ENCODE peak calls at places on chromosomes 13 and 19, in six cellular contexts. D is PC-3, N is GM23248, Q is GM23338, B is hepatocyte, F is neural progenitor cell. W is an unnamed sample.

GRCh38 chr13:74005320-74006154 is 128.7 kb downstream of the KLF12 start:
- DNase-seq in D (no peak), N (no peak), Q (no peak), B (no peak), F (no peak), W (no peak)

GRCh38 chr19:45342911-45343310 is 2.4 kb downstream of the KLC3 start:
- DNase-seq in D (no peak), N (no peak), Q (no peak), B (no peak), F (no peak), W (no peak)

GRCh38 chr13:98384739-98385138 is 192.2 kb downstream of the STK24 start:
- DNase-seq in D (no peak), N (peak; percentile 56), Q (no peak), B (no peak), F (no peak), W (no peak)

GRCh38 chr13:27043013-27043412 is 128.6 kb downstream of the USP12 start:
- DNase-seq in D (peak; percentile 93), N (peak; percentile 99), Q (peak; percentile 27), B (peak; percentile 70), F (no peak), W (no peak)

GRCh38 chr13:50801087-50801931 is 42.2 kb downstream of the DLEU7 start:
- DNase-seq in D (peak; percentile 71), N (peak; percentile 82), Q (peak; percentile 87), B (peak; percentile 80), F (peak; percentile 80), W (peak; percentile 71)

GRCh38 chr19:52910648-52911047 is 12.6 kb downstream of the ZNF888 start:
- DNase-seq in D (no peak), N (no peak), Q (no peak), B (no peak), F (no peak), W (no peak)

GRCh38 chr19:1847684-1848398 is 442 bp downstream of the REXO1 start:
- DNase-seq in D (peak; percentile 25), N (peak; percentile 87), Q (peak; percentile 76), B (peak; percentile 87), F (peak; percentile 72), W (no peak)

GRCh38 chr19:55369651-55370304 is 485 bp downstream of the IL11 start:
- DNase-seq in D (peak; percentile 72), N (peak; percentile 95), Q (peak; percentile 94), B (peak; percentile 68), F (peak; percentile 87), W (no peak)

GRCh38 chr19:35357867-35358573 is at the start of gene FFAR3:
- DNase-seq in D (no peak), N (peak; percentile 68), Q (peak; percentile 14), B (no peak), F (no peak), W (no peak)

GRCh38 chr19:13014101-13014920 is 19.0 kb downstream of the NFIX start:
- DNase-seq in D (peak; percentile 76), N (peak; percentile 71), Q (peak; percentile 70), B (no peak), F (peak; percentile 82), W (no peak)

GRCh38 chr19:4730740-4731171 is 7.1 kb upstream of the DPP9 start:
- DNase-seq in D (peak; percentile 53), N (peak; percentile 31), Q (peak; percentile 72), B (no peak), F (no peak), W (peak; percentile 29)

GRCh38 chr19:14473915-14474578 is 1.1 kb downstream of the PTGER1 start:
- DNase-seq in D (peak; percentile 21), N (peak; percentile 48), Q (peak; percentile 71), B (peak; percentile 4), F (no peak), W (no peak)

GRCh38 chr13:112614835-112615234 is 26.9 kb upstream of the TUBGCP3 start:
- DNase-seq in D (no peak), N (no peak), Q (no peak), B (no peak), F (no peak), W (no peak)

GRCh38 chr13:75986818-75987217 is 350.7 kb downstream of the LMO7 start:
- DNase-seq in D (no peak), N (no peak), Q (no peak), B (no peak), F (no peak), W (no peak)

GRCh38 chr19:995051-995827 is 5.0 kb upstream of the GRIN3B start:
- DNase-seq in D (no peak), N (no peak), Q (no peak), B (no peak), F (no peak), W (no peak)

GRCh38 chr13:79307433-79307861 is 98.6 kb downstream of the RBM26 start:
- DNase-seq in D (no peak), N (no peak), Q (no peak), B (no peak), F (no peak), W (no peak)

GRCh38 chr13:80669112-80669511 is 328.2 kb upstream of the SPRY2 start:
- DNase-seq in D (no peak), N (no peak), Q (no peak), B (no peak), F (no peak), W (no peak)

GRCh38 chr19:5035817-5036732 is 67.2 kb downstream of the KDM4B start:
- DNase-seq in D (no peak), N (no peak), Q (no peak), B (no peak), F (no peak), W (no peak)

GRCh38 chr19:19342086-19343015 is 21.7 kb downstream of the MAU2 start:
- DNase-seq in D (peak; percentile 64), N (peak; percentile 56), Q (peak; percentile 89), B (peak; percentile 84), F (peak; percentile 83), W (peak; percentile 66)

GRCh38 chr19:3544742-3545668 is 6.0 kb downstream of the TEKTIP1 start:
- DNase-seq in D (peak; percentile 60), N (peak; percentile 62), Q (peak; percentile 76), B (peak; percentile 58), F (peak; percentile 60), W (peak; percentile 58)

GRCh38 chr13:103395140-103395539 is 328.9 kb upstream of the SLC10A2 start:
- DNase-seq in D (no peak), N (no peak), Q (no peak), B (no peak), F (no peak), W (no peak)

GRCh38 chr13:111317571-111318360 is 2.7 kb upstream of the TEX29 start:
- DNase-seq in D (no peak), N (no peak), Q (no peak), B (no peak), F (no peak), W (no peak)

GRCh38 chr19:42512743-42513304 is 15.5 kb downstream of the CEACAM1 start:
- DNase-seq in D (no peak), N (no peak), Q (no peak), B (no peak), F (no peak), W (peak; percentile 86)
- TF ChIP-seq EZH2phosphoT487 in D (no peak), N (no peak), Q (no peak), B (no peak), F (no peak), W (no peak)

DNA sequence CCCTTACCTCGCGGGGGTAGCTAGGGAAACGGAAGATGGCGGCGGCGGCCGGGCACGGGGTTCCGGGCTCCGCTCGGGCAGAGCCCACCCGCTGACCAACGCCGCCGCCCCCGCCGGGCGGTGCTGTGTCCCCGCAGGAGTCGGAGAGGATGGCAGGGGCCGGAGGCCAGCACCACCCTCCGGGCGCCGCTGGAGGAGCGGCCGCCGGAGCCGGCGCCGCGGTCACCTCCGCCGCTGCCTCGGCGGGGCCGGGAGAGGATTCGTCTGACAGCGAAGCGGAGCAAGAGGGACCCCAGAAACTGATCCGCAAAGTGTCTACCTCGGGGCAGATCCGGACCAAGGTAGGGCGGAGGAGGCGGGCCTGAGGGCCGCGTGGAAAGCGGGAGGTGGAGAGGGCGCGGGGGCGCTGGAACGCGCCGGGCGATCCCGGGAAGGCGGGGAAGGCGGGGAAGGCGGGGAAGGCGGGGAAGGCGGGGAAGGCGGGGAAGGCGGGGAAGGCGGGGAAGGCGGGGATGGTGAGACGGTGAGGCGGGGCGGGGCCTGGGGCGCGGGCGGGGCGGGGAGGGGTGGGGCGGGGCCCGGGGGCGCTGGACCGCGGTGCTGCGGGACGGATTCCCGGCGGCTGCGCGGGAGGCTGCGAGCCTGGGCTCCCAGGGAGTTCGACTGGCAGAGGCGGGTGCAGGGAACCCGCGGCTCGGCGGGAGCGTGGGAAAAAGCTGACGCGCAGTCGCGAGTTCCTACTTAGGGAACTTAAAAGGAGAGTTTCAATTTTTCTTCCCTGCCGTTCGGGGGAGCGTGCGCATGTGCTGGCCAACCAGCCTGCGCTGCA is at the start of gene DGKH:
- DNase-seq in D (peak; percentile 61), N (peak; percentile 89), Q (peak; percentile 70), B (peak; percentile 87), F (peak; percentile 89), W (peak; percentile 36)
- TF ChIP-seq EZH2 in D (no peak), N (no peak), Q (no peak), B (no peak), F (no peak), W (no peak)

GRCh38 chr13:21212138-21212775 is 35.8 kb downstream of the MRPL57 start:
- DNase-seq in D (no peak), N (no peak), Q (no peak), B (no peak), F (no peak), W (no peak)
- H2AFZ ChIP-seq in D (no peak overlapping the region), N (no peak overlapping the region), Q (no peak overlapping the region), B (no peak overlapping the region), F (no peak overlapping the region), W (no peak overlapping the region)

GRCh38 chr19:48507911-48508439 is 3.7 kb downstream of the LMTK3 start:
- DNase-seq in D (no peak), N (no peak), Q (no peak), B (no peak), F (no peak), W (no peak)

GRCh38 chr19:48509467-48510194 is 2.0 kb downstream of the LMTK3 start:
- DNase-seq in D (no peak), N (no peak), Q (peak; percentile 78), B (no peak), F (peak; percentile 34), W (no peak)

GRCh38 chr19:48502720-48503018 is 9.0 kb downstream of the LMTK3 start:
- DNase-seq in D (no peak), N (no peak), Q (no peak), B (no peak), F (no peak), W (no peak)

GRCh38 chr19:48508729-48509310 is 2.8 kb downstream of the LMTK3 start:
- DNase-seq in D (no peak), N (no peak), Q (no peak), B (no peak), F (no peak), W (no peak)

GRCh38 chr19:48506138-48506733 is 5.4 kb downstream of the LMTK3 start:
- DNase-seq in D (peak; percentile 50), N (peak; percentile 74), Q (peak; percentile 85), B (no peak), F (peak; percentile 47), W (peak; percentile 69)
- TF ChIP-seq EZH2phosphoT487 in D (no peak), N (no peak), Q (no peak), B (no peak), F (no peak), W (no peak)

DNA sequence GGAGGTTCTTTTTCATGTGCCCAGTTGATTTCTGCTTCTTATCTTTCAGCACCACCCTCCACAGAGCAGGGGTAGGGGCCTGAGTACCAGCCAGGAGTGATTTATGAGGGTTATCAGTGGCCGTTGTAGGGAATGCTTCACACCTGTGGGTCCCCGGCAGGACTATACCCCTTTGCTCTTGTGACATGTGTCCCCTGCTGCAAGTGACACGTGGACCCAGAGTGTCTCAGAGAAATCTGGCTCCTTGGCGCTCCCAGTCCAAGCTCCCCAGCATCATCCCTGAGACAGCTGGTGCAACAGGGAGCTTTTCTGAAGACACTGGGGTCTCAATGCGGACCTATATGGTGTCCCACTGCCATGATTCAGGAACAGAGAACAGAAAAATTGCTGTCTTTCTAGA is 29.7 kb downstream of the SIAH3 start:
- DNase-seq in D (no peak), N (no peak), Q (no peak), B (no peak), F (no peak), W (no peak)
- TF ChIP-seq EZH2 in D (no peak), N (no peak), Q (no peak), B (no peak), F (no peak), W (no peak)